ENCODE peak calls at places on chromosomes 3 and 15, in four cellular contexts. W is stimulated activated CD4-positive, alpha-beta T cell treated with anti-CD3 and anti-CD28 coated beads, TNF-alpha, amount 100 ng/mL, for 4 hours; R is fibroblast of the aortic adventitia; V is uterus. Q is an unnamed sample.

GRCh38 chr3:106881177-106881576 is 496.1 kb upstream of the CCDC54 start:
- DNase-seq in W (no peak), R (no peak), V (no peak), Q (no peak)

GRCh38 chr15:27902680-27903385 is 196.3 kb downstream of the OCA2 start:
- DNase-seq in W (no peak), R (no peak), V (no peak), Q (no peak)

GRCh38 chr3:113097821-113098516 is 107.2 kb downstream of the GTPBP8 start:
- DNase-seq in W (no peak), R (peak), V (no peak), Q (no peak)

GRCh38 chr3:14774431-14774830 is 44.3 kb upstream of the FGD5 start:
- DNase-seq in W (no peak), R (no peak), V (no peak), Q (no peak)

GRCh38 chr3:57855281-57855680 is 99.2 kb downstream of the SLMAP start:
- DNase-seq in W (no peak), R (peak), V (no peak), Q (no peak)

GRCh38 chr15:51367322-51367976 is 26.0 kb downstream of the GLDN start:
- DNase-seq in W (no peak), R (peak), V (no peak), Q (no peak)

GRCh38 chr3:105277656-105278055 is 89.1 kb upstream of the ALCAM start:
- DNase-seq in W (no peak), R (peak), V (no peak), Q (no peak)

GRCh38 chr3:12194669-12195161 is 36.0 kb upstream of the TIMP4 start:
- DNase-seq in W (no peak), R (peak), V (no peak), Q (no peak)

GRCh38 chr3:126311338-126311978 is 45.8 kb downstream of the KLF15 start:
- DNase-seq in W (no peak), R (no peak), V (no peak), Q (no peak)

GRCh38 chr3:57864853-57865252 is 108.7 kb downstream of the SLMAP start:
- DNase-seq in W (no peak), R (peak), V (no peak), Q (no peak)

GRCh38 chr15:79897701-79898113 is 893 bp upstream of the MTHFS start:
- DNase-seq in W (no peak), R (no peak), V (no peak), Q (no peak)

Q was measured in CD8-positive, alpha-beta T cell.